ENCODE peak calls at places on chromosomes 4 and X, in eight cellular contexts. X, P, A, Q, U, S, L and D are unnamed samples.
A peak's percentile ranks its signal among the peaks of the same experiment; 100 is the strongest.

GRCh38 chrX:123927845-123928244 is 33.7 kb upstream of the STAG2 start:
- DNase-seq in X (no peak), Q (no peak), U (no peak), L (no peak), P (no peak), A (no peak), S (no peak), D (no peak)

GRCh38 chrX:25028726-25029125 is 13.0 kb upstream of the ARX start:
- DNase-seq in A (peak; percentile 40), Q (no peak), U (no peak), X (no peak), L (no peak), P (no peak), S (no peak), D (no peak)

GRCh38 chr4:9877123-9877522 is 95.7 kb downstream of the DRD5 start:
- DNase-seq in S (no peak), L (no peak), X (no peak), Q (no peak), U (no peak), P (no peak), A (no peak), D (no peak)

GRCh38 chrX:1491851-1492349 is 39.2 kb upstream of the ASMTL start:
- DNase-seq in A (no peak), S (no peak), P (no peak), U (peak; percentile 82), X (no peak), L (no peak), Q (no peak), D (peak; percentile 25)

GRCh38 chr4:54318904-54319303 is 89.8 kb downstream of the PDGFRA start:
- DNase-seq in A (peak; percentile 53), L (no peak), X (no peak), Q (peak; percentile 12), P (no peak), S (no peak), U (no peak), D (no peak)

GRCh38 chrX:373641-374471 is 12.9 kb downstream of the PPP2R3B start:
- DNase-seq in A (peak; percentile 27), X (no peak), Q (no peak), P (no peak), U (peak; percentile 61), S (no peak), L (no peak), D (no peak)

GRCh38 chrX:102067966-102068723 is 57.3 kb upstream of the TCEAL2 start:
- DNase-seq in X (no peak), Q (no peak), L (peak; percentile 39), U (no peak), A (peak; percentile 10), P (no peak), S (no peak), D (no peak)

GRCh38 chrX:139739138-139739537 is 31.2 kb upstream of the MCF2 start:
- DNase-seq in L (no peak), X (no peak), Q (no peak), P (no peak), A (peak; percentile 65), S (no peak), U (no peak), D (no peak)

GRCh38 chr4:102299708-102300107 is 45.6 kb downstream of the SLC39A8 start:
- DNase-seq in X (no peak), P (peak; percentile 8), S (no peak), Q (peak; percentile 21), A (peak; percentile 43), L (peak; percentile 72), U (no peak), D (no peak)

GRCh38 chr4:96677499-96677898 is 837.6 kb downstream of the PDHA2 start:
- DNase-seq in U (no peak), L (no peak), X (no peak), S (no peak), P (no peak), Q (peak; percentile 3), A (peak; percentile 66), D (no peak)

GRCh38 chr4:80462537-80463207 is 127.1 kb downstream of the CFAP299 start:
- DNase-seq in A (no peak), Q (no peak), P (no peak), U (no peak), X (no peak), S (no peak), L (no peak), D (no peak)

GRCh38 chr4:121714548-121714947 is 17.8 kb upstream of the ANXA5 start:
- DNase-seq in P (no peak), A (no peak), S (no peak), X (no peak), L (no peak), U (no peak), Q (no peak), D (no peak)

GRCh38 chr4:147157860-147158701 is 212.4 kb upstream of the TTC29 start:
- DNase-seq in L (peak; percentile 21), X (no peak), S (no peak), Q (no peak), U (no peak), A (peak; percentile 51), P (no peak), D (peak; percentile 46)

GRCh38 chr4:27100713-27101112 is 240.1 kb downstream of the STIM2 start:
- DNase-seq in A (no peak), L (no peak), U (no peak), X (no peak), Q (no peak), S (no peak), P (no peak), D (no peak)

GRCh38 chr4:53962516-53963225 is 101.7 kb downstream of the CHIC2 start:
- DNase-seq in Q (no peak), U (no peak), L (peak; percentile 8), P (no peak), A (peak; percentile 68), S (no peak), X (no peak), D (no peak)

GRCh38 chr4:80360900-80361299 is 25.4 kb downstream of the CFAP299 start:
- DNase-seq in L (no peak), X (no peak), A (no peak), Q (no peak), P (no peak), U (no peak), S (no peak), D (no peak)

GRCh38 chr4:119581480-119581879 is 47.1 kb downstream of the PDE5A start:
- DNase-seq in U (no peak), A (no peak), P (no peak), Q (no peak), S (no peak), L (no peak), X (no peak), D (no peak)

GRCh38 chr4:155952546-155952945 is 1.1 kb downstream of the CTSO start:
- DNase-seq in A (peak; percentile 50), U (no peak), S (no peak), L (no peak), Q (no peak), P (no peak), X (no peak), D (no peak)

GRCh38 chrX:150547511-150548115 is 20.8 kb upstream of the MTM1 start:
- DNase-seq in U (no peak), S (peak; percentile 78), A (peak; percentile 37), L (peak; percentile 82), Q (no peak), P (no peak), X (no peak), D (peak; percentile 91)

GRCh38 chr4:172042714-172043114 is 229.5 kb downstream of the GALNTL6 start:
- DNase-seq in L (no peak), P (no peak), X (no peak), Q (no peak), S (no peak), A (no peak), U (no peak), D (no peak)

GRCh38 chr4:168167714-168168284 is 75.5 kb downstream of the ANXA10 start:
- DNase-seq in Q (no peak), X (no peak), A (peak; percentile 52), S (no peak), P (no peak), U (no peak), L (no peak), D (no peak)